ENCODE peak calls at places on chromosomes 1 and 21, in seven cellular contexts. G, O, P, B, R, X and T are unnamed samples.

GRCh38 chr1:24077278-24077978 is 34.5 kb downstream of the MYOM3 start:
- DNase-seq in G (no peak), O (no peak), P (no peak), B (no peak), R (no peak), X (no peak), T (no peak)

GRCh38 chr1:5713101-5713820 is 279.0 kb downstream of the NPHP4 start:
- DNase-seq in G (no peak), O (no peak), P (peak; percentile 23), B (peak; percentile 39), R (no peak), X (no peak), T (no peak)

GRCh38 chr21:26801524-26801923 is 43.7 kb downstream of the ADAMTS1 start:
- DNase-seq in G (no peak), O (no peak), P (no peak), B (no peak), R (peak; percentile 69), X (no peak), T (peak; percentile 87)

GRCh38 chr1:46317323-46317722 is 13.8 kb downstream of the UQCRH start:
- DNase-seq in G (no peak), O (no peak), P (no peak), B (no peak), R (no peak), X (no peak), T (no peak)

GRCh38 chr1:189605236-189605635 is 872.4 kb downstream of the BRINP3 start:
- DNase-seq in G (no peak), O (no peak), P (no peak), B (no peak), R (no peak), X (no peak), T (no peak)

GRCh38 chr1:38046884-38047602 is 450 bp upstream of the POU3F1 start:
- DNase-seq in G (peak; percentile 84), O (peak; percentile 90), P (peak; percentile 83), B (peak; percentile 91), R (peak; percentile 81), X (peak; percentile 87), T (no peak)

GRCh38 chr1:107389410-107390075 is 248.7 kb downstream of the NTNG1 start:
- DNase-seq in G (no peak), O (no peak), P (no peak), B (no peak), R (no peak), X (no peak), T (no peak)

GRCh38 chr1:178134061-178134460 is 40.2 kb downstream of the RASAL2 start:
- DNase-seq in G (peak; percentile 25), O (no peak), P (no peak), B (no peak), R (peak; percentile 84), X (no peak), T (peak; percentile 10)

GRCh38 chr1:221886311-221887090 is 144.6 kb upstream of the DUSP10 start:
- DNase-seq in G (no peak), O (no peak), P (no peak), B (no peak), R (no peak), X (no peak), T (no peak)

GRCh38 chr1:206738370-206739366 is 31.9 kb upstream of the IL19 start:
- DNase-seq in G (no peak), O (no peak), P (no peak), B (no peak), R (peak; percentile 12), X (no peak), T (no peak)

GRCh38 chr1:65494671-65495070 is 74.2 kb downstream of the LEPR start:
- DNase-seq in G (no peak), O (no peak), P (no peak), B (no peak), R (no peak), X (no peak), T (no peak)

GRCh38 chr1:246809473-246809872 is 85.3 kb downstream of the SCCPDH start:
- DNase-seq in G (no peak), O (no peak), P (no peak), B (no peak), R (no peak), X (no peak), T (no peak)

GRCh38 chr1:189151361-189151760 is 1326.3 kb downstream of the BRINP3 start:
- DNase-seq in G (no peak), O (no peak), P (no peak), B (no peak), R (no peak), X (no peak), T (no peak)

GRCh38 chr21:29367335-29367734 is 68.6 kb downstream of the BACH1 start:
- DNase-seq in G (no peak), O (no peak), P (no peak), B (no peak), R (no peak), X (no peak), T (no peak)

GRCh38 chr1:90831910-90832309 is 114.8 kb upstream of the BARHL2 start:
- DNase-seq in G (no peak), O (no peak), P (no peak), B (no peak), R (no peak), X (no peak), T (no peak)

DNA sequence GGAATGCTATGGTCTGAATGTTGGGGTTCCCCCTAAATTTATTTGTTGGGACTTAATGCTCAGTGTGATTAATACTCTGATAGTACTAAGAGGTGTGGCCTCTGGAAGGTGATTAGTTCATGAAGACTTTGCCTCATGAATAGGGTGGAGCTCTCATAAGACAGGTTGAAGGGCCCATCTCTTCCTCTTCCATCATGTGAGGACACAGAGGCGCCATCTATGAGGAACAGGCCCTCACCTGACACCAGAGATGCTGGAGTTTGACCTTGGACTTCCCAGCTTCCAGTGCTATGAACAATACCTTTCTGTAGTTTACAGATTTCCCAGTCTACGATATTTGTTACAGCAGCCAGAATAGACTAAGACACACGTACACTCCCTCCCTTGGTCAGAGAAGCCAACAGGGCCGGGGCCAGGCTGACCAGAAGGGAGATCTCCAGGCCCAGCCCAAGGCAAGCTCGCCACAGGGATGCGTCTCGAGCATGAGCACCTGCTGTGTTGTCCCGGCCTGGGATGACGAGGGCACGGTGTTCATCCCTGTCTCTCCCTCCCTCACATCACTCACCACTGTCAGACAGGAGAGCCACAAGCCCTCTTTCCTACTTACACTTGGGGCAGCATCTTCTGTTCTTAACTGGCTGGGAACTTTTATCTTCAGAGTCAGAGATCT is 4.7 kb upstream of the ABCG1 start:
- DNase-seq in G (no peak), O (no peak), P (no peak), B (no peak), R (no peak), X (no peak), T (no peak)
- H3K4me3 ChIP-seq in G (no peak overlapping the region), O (no peak overlapping the region), P (no peak overlapping the region), B (no peak overlapping the region), R (no peak overlapping the region), X (no peak overlapping the region), T (no peak overlapping the region)

GRCh38 chr1:61210435-61211012 is 128.2 kb downstream of the NFIA start:
- DNase-seq in G (no peak), O (no peak), P (no peak), B (no peak), R (no peak), X (no peak), T (no peak)
- TF ChIP-seq CTCF in G (no peak), O (no peak), P (no peak), B (no peak), R (no peak), X (no peak), T (no peak)

GRCh38 chr1:198254521-198254920 is 97.7 kb downstream of the NEK7 start:
- DNase-seq in G (no peak), O (no peak), P (no peak), B (no peak), R (no peak), X (no peak), T (no peak)

GRCh38 chr1:198253259-198253658 is 96.5 kb downstream of the NEK7 start:
- DNase-seq in G (no peak), O (no peak), P (no peak), B (no peak), R (no peak), X (no peak), T (no peak)

GRCh38 chr1:198255783-198256182 is 99.0 kb downstream of the NEK7 start:
- DNase-seq in G (no peak), O (no peak), P (no peak), B (no peak), R (no peak), X (no peak), T (no peak)

GRCh38 chr1:198254948-198255347 is 98.2 kb downstream of the NEK7 start:
- DNase-seq in G (no peak), O (no peak), P (no peak), B (no peak), R (no peak), X (no peak), T (no peak)

GRCh38 chr1:198253668-198254067 is 96.9 kb downstream of the NEK7 start:
- DNase-seq in G (no peak), O (no peak), P (no peak), B (no peak), R (peak; percentile 52), X (no peak), T (no peak)
- H3K4me3 ChIP-seq in G (no peak overlapping the region), O (no peak overlapping the region), P (no peak overlapping the region), B (no peak overlapping the region), R (no peak overlapping the region), X (no peak overlapping the region), T (no peak overlapping the region)

DNA sequence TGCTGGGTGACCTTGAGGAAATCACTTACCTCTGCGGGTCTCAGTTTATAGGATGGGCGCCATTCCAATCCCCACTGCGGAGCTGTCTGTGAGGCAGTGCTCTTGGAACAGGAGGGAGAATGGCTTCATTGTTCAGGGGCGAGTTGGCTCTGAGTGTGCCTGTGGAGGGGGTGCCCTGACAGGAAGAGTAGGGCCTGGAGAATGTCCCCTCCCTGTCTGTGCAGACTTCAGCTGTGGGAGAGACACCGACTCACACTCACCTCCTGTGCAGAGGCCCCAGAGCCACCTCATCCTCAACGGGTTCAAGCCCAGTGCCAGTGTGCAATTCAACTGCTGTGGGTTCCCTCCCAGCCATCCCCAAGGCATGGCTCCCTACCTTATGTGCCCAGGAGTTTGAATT is 17.1 kb downstream of the ADORA1 start:
- DNase-seq in G (no peak), O (no peak), P (no peak), B (no peak), R (peak; percentile 50), X (no peak), T (no peak)
- TF ChIP-seq CTCF in G (no peak), O (no peak), P (no peak), B (no peak), R (no peak), X (no peak), T (no peak)

GRCh38 chr1:201939271-201939973 is 6.9 kb downstream of the LMOD1 start:
- DNase-seq in G (no peak), O (no peak), P (no peak), B (no peak), R (no peak), X (no peak), T (no peak)
- H3K4me3 ChIP-seq in G (peak overlapping the region; percentile 92), O (no peak overlapping the region), P (no peak overlapping the region), B (peak overlapping the region; percentile 75), R (no peak overlapping the region), X (peak overlapping the region; percentile 63), T (no peak overlapping the region)

GRCh38 chr1:224641030-224641429 is 24.9 kb downstream of the CNIH3 start:
- DNase-seq in G (no peak), O (no peak), P (no peak), B (no peak), R (no peak), X (no peak), T (no peak)
- TF ChIP-seq CTCF in G (no peak), O (no peak), P (no peak), B (no peak), R (no peak), X (no peak), T (no peak)